ENCODE peak calls at places on chromosomes 7 and 10, in nine cellular contexts. One of them, this sample, is unnamed. For H3K27me3, the result is how much of the 10 kb centered on the place peaks cover.

GRCh38 chr7:30430300-30430699 is 48.3 kb downstream of the NOD1 start:
- DNase-seq in CD4-positive, alpha-beta T cell: no peak
- DNase-seq in fibroblast of lung: no peak
- DNase-seq in body of pancreas: peak
- DNase-seq in ovary: no peak
- DNase-seq in right atrium auricular region: no peak
- DNase-seq in transverse colon: peak
- DNase-seq in H1: no peak
- DNase-seq in breast epithelium: peak
- DNase-seq in this sample: no peak

GRCh38 chr10:101467286-101467770 is 113.4 kb downstream of the BTRC start:
- DNase-seq in CD4-positive, alpha-beta T cell: no peak
- DNase-seq in fibroblast of lung: peak
- DNase-seq in body of pancreas: peak
- DNase-seq in ovary: peak
- DNase-seq in right atrium auricular region: no peak
- DNase-seq in transverse colon: no peak
- DNase-seq in H1: no peak
- DNase-seq in breast epithelium: peak
- DNase-seq in this sample: peak

GRCh38 chr7:34748244-34749039 is 90.4 kb downstream of the NPSR1 start:
- DNase-seq in CD4-positive, alpha-beta T cell: no peak
- DNase-seq in fibroblast of lung: peak
- DNase-seq in body of pancreas: peak
- DNase-seq in ovary: peak
- DNase-seq in right atrium auricular region: peak
- DNase-seq in transverse colon: peak
- DNase-seq in H1: no peak
- DNase-seq in breast epithelium: peak
- DNase-seq in this sample: no peak

GRCh38 chr7:18974803-18975202 is 142.6 kb downstream of the TWIST1 start:
- DNase-seq in CD4-positive, alpha-beta T cell: no peak
- DNase-seq in fibroblast of lung: no peak
- DNase-seq in body of pancreas: no peak
- DNase-seq in ovary: no peak
- DNase-seq in right atrium auricular region: no peak
- DNase-seq in transverse colon: no peak
- DNase-seq in H1: no peak
- DNase-seq in breast epithelium: no peak
- DNase-seq in this sample: peak

GRCh38 chr7:79730971-79731370 is 277.5 kb upstream of the MAGI2 start:
- DNase-seq in CD4-positive, alpha-beta T cell: no peak
- DNase-seq in fibroblast of lung: no peak
- DNase-seq in body of pancreas: no peak
- DNase-seq in ovary: no peak
- DNase-seq in right atrium auricular region: no peak
- DNase-seq in transverse colon: no peak
- DNase-seq in H1: no peak
- DNase-seq in breast epithelium: no peak
- DNase-seq in this sample: no peak

GRCh38 chr10:113527181-113527580 is 25.7 kb upstream of the HABP2 start:
- DNase-seq in CD4-positive, alpha-beta T cell: no peak
- DNase-seq in fibroblast of lung: no peak
- DNase-seq in body of pancreas: no peak
- DNase-seq in ovary: no peak
- DNase-seq in right atrium auricular region: no peak
- DNase-seq in transverse colon: no peak
- DNase-seq in H1: no peak
- DNase-seq in breast epithelium: no peak
- DNase-seq in this sample: no peak

GRCh38 chr7:100247152-100247757 is 27.5 kb downstream of the PVRIG start:
- DNase-seq in CD4-positive, alpha-beta T cell: no peak
- DNase-seq in fibroblast of lung: peak
- DNase-seq in body of pancreas: peak
- DNase-seq in ovary: no peak
- DNase-seq in right atrium auricular region: no peak
- DNase-seq in transverse colon: no peak
- DNase-seq in H1: peak
- DNase-seq in breast epithelium: peak
- DNase-seq in this sample: peak

GRCh38 chr7:94190599-94191061 is 186.5 kb upstream of the BET1 start:
- DNase-seq in CD4-positive, alpha-beta T cell: no peak
- DNase-seq in fibroblast of lung: peak
- DNase-seq in body of pancreas: peak
- DNase-seq in ovary: no peak
- DNase-seq in right atrium auricular region: no peak
- DNase-seq in transverse colon: no peak
- DNase-seq in H1: no peak
- DNase-seq in breast epithelium: no peak
- DNase-seq in this sample: peak

GRCh38 chr7:459584-460373 is 59.9 kb downstream of the PDGFA start:
- DNase-seq in CD4-positive, alpha-beta T cell: no peak
- DNase-seq in fibroblast of lung: no peak
- DNase-seq in body of pancreas: no peak
- DNase-seq in ovary: no peak
- DNase-seq in right atrium auricular region: no peak
- DNase-seq in transverse colon: no peak
- DNase-seq in H1: no peak
- DNase-seq in breast epithelium: no peak
- DNase-seq in this sample: no peak

GRCh38 chr7:135100856-135101255 is 47.0 kb upstream of the TMEM140 start:
- DNase-seq in CD4-positive, alpha-beta T cell: no peak
- DNase-seq in fibroblast of lung: peak
- DNase-seq in body of pancreas: no peak
- DNase-seq in ovary: no peak
- DNase-seq in right atrium auricular region: no peak
- DNase-seq in transverse colon: no peak
- DNase-seq in H1: no peak
- DNase-seq in breast epithelium: no peak
- DNase-seq in this sample: no peak

GRCh38 chr7:142337406-142338001 is 79.6 kb upstream of the PRSS58 start:
- DNase-seq in CD4-positive, alpha-beta T cell: no peak
- DNase-seq in fibroblast of lung: no peak
- DNase-seq in body of pancreas: no peak
- DNase-seq in ovary: no peak
- DNase-seq in right atrium auricular region: no peak
- DNase-seq in transverse colon: no peak
- DNase-seq in H1: no peak
- DNase-seq in breast epithelium: no peak
- DNase-seq in this sample: no peak

GRCh38 chr10:86960003-86960862 is 1.8 kb downstream of the SNCG start:
- DNase-seq in CD4-positive, alpha-beta T cell: no peak
- DNase-seq in fibroblast of lung: peak
- DNase-seq in body of pancreas: peak
- DNase-seq in ovary: peak
- DNase-seq in right atrium auricular region: no peak
- DNase-seq in transverse colon: peak
- DNase-seq in H1: no peak
- DNase-seq in breast epithelium: no peak
- DNase-seq in this sample: no peak

GRCh38 chr7:151891753-151892152 is 14.8 kb upstream of the PRKAG2 start:
- DNase-seq in CD4-positive, alpha-beta T cell: no peak
- DNase-seq in fibroblast of lung: no peak
- DNase-seq in body of pancreas: no peak
- DNase-seq in ovary: no peak
- DNase-seq in right atrium auricular region: no peak
- DNase-seq in transverse colon: no peak
- DNase-seq in H1: no peak
- DNase-seq in breast epithelium: no peak
- DNase-seq in this sample: no peak

GRCh38 chr10:121455377-121455776 is 142.9 kb downstream of the FGFR2 start:
- DNase-seq in CD4-positive, alpha-beta T cell: no peak
- DNase-seq in fibroblast of lung: no peak
- DNase-seq in body of pancreas: no peak
- DNase-seq in ovary: no peak
- DNase-seq in right atrium auricular region: no peak
- DNase-seq in transverse colon: no peak
- DNase-seq in H1: no peak
- DNase-seq in breast epithelium: no peak
- DNase-seq in this sample: no peak

GRCh38 chr10:77949167-77949566 is 22.6 kb upstream of the DLG5 start:
- DNase-seq in CD4-positive, alpha-beta T cell: no peak
- DNase-seq in fibroblast of lung: peak
- DNase-seq in body of pancreas: no peak
- DNase-seq in ovary: no peak
- DNase-seq in right atrium auricular region: no peak
- DNase-seq in transverse colon: no peak
- DNase-seq in H1: peak
- DNase-seq in breast epithelium: peak
- DNase-seq in this sample: no peak

GRCh38 chr7:91007371-91007770 is 256.9 kb upstream of the FZD1 start:
- DNase-seq in CD4-positive, alpha-beta T cell: no peak
- DNase-seq in fibroblast of lung: no peak
- DNase-seq in body of pancreas: no peak
- DNase-seq in ovary: no peak
- DNase-seq in right atrium auricular region: no peak
- DNase-seq in transverse colon: no peak
- DNase-seq in H1: no peak
- DNase-seq in breast epithelium: no peak
- DNase-seq in this sample: no peak

GRCh38 chr10:68221196-68221595 is 10.7 kb downstream of the ATOH7 start:
- DNase-seq in CD4-positive, alpha-beta T cell: no peak
- DNase-seq in fibroblast of lung: peak
- DNase-seq in body of pancreas: no peak
- DNase-seq in ovary: no peak
- DNase-seq in right atrium auricular region: no peak
- DNase-seq in transverse colon: no peak
- DNase-seq in H1: no peak
- DNase-seq in breast epithelium: no peak
- DNase-seq in this sample: no peak

GRCh38 chr10:5199398-5199797 is 2.8 kb downstream of the AKR1C4 start:
- DNase-seq in CD4-positive, alpha-beta T cell: no peak
- DNase-seq in fibroblast of lung: no peak
- DNase-seq in body of pancreas: no peak
- DNase-seq in ovary: no peak
- DNase-seq in right atrium auricular region: no peak
- DNase-seq in transverse colon: no peak
- DNase-seq in H1: no peak
- DNase-seq in breast epithelium: no peak
- DNase-seq in this sample: no peak

GRCh38 chr7:112452102-112452888 is 2.0 kb downstream of the IFRD1 start:
- DNase-seq in CD4-positive, alpha-beta T cell: no peak
- DNase-seq in fibroblast of lung: peak
- DNase-seq in body of pancreas: peak
- DNase-seq in ovary: peak
- DNase-seq in right atrium auricular region: peak
- DNase-seq in transverse colon: peak
- DNase-seq in H1: no peak
- DNase-seq in breast epithelium: peak
- DNase-seq in this sample: no peak

DNA sequence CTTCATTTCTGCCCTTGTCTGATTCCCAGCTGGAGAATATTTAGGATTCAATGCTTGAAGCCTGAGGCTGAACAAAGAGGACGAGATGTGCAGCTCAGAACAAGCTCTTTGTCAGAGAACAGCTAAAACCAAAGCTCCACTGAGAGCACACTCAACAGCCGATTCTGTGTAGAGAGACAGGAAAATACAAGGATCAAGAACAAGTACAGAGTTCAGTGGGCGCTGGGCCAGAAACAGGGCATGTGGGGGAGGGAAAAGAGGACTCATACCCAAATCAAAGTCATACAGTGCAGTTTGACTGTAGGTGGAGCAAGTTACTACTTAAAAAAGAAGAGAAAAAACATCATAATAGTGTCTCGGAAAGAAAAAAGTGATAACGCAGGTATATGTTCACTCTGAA is at the start of gene AGMO:
- DNase-seq in CD4-positive, alpha-beta T cell: no peak
- DNase-seq in fibroblast of lung: peak
- DNase-seq in body of pancreas: peak
- DNase-seq in ovary: peak
- DNase-seq in right atrium auricular region: peak
- DNase-seq in transverse colon: peak
- DNase-seq in H1: no peak
- DNase-seq in breast epithelium: no peak
- DNase-seq in this sample: no peak
- H3K27ac ChIP-seq in CD4-positive, alpha-beta T cell: no peak
- H3K27ac ChIP-seq in fibroblast of lung: no peak
- H3K27ac ChIP-seq in body of pancreas: peak
- H3K27ac ChIP-seq in ovary: no peak
- H3K27ac ChIP-seq in right atrium auricular region: peak
- H3K27ac ChIP-seq in transverse colon: peak
- H3K27ac ChIP-seq in H1: no peak
- H3K27ac ChIP-seq in breast epithelium: peak
- H3K27ac ChIP-seq in this sample: no peak

GRCh38 chr10:132463333-132464255 is 66.6 kb downstream of the PWWP2B start:
- DNase-seq in CD4-positive, alpha-beta T cell: no peak
- DNase-seq in fibroblast of lung: peak
- DNase-seq in body of pancreas: no peak
- DNase-seq in ovary: no peak
- DNase-seq in right atrium auricular region: no peak
- DNase-seq in transverse colon: no peak
- DNase-seq in H1: no peak
- DNase-seq in breast epithelium: no peak
- DNase-seq in this sample: no peak
- TF ChIP-seq CTCF in CD4-positive, alpha-beta T cell: no peak
- TF ChIP-seq CTCF in fibroblast of lung: peak
- TF ChIP-seq CTCF in body of pancreas: no peak
- TF ChIP-seq CTCF in ovary: peak
- TF ChIP-seq CTCF in right atrium auricular region: no peak
- TF ChIP-seq CTCF in transverse colon: no peak
- TF ChIP-seq CTCF in H1: peak
- TF ChIP-seq CTCF in breast epithelium: no peak
- TF ChIP-seq CTCF in this sample: peak

DNA sequence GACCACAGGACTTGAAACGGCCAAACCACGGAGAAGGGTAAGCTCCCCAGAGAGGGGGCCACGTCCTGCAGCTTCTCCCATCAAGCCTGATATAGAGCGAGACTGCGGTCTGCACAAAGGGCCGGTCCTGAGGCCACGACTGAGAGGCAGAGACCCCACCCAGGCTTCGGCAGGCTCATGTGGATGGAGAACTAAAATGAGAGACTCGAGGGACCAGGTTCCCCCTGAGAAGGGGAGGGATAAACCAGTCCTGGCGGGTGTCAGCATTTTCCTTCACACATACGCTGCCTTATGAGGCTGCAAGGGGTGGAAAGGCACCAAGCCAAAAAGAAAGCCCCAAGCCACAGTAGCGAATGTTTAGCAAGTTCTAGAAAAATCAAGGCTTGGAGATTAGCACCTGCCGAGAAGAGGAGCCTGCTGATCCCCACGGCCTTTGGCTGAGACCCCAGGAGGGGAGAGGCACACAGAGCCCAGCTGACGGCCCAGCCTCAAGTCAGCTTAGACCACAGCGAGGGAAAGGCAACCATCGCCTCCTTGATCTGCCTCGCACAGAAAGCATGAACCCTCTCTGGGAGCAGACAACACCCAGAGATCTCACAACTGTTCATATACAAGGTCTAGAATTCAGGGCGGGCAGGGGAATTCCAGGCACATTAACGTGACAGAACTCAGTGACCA is 92.6 kb upstream of the RNF32 start:
- DNase-seq in CD4-positive, alpha-beta T cell: no peak
- DNase-seq in fibroblast of lung: no peak
- DNase-seq in body of pancreas: no peak
- DNase-seq in ovary: no peak
- DNase-seq in right atrium auricular region: no peak
- DNase-seq in transverse colon: no peak
- DNase-seq in H1: no peak
- DNase-seq in breast epithelium: no peak
- DNase-seq in this sample: no peak
- H3K27me3 ChIP-seq in CD4-positive, alpha-beta T cell: under half
- H3K27me3 ChIP-seq in fibroblast of lung: under half
- H3K27me3 ChIP-seq in body of pancreas: under half
- H3K27me3 ChIP-seq in ovary: under half
- H3K27me3 ChIP-seq in right atrium auricular region: under half
- H3K27me3 ChIP-seq in transverse colon: under half
- H3K27me3 ChIP-seq in H1: under half
- H3K27me3 ChIP-seq in breast epithelium: under half
- H3K27me3 ChIP-seq in this sample: under half

GRCh38 chr7:46763348-46763747 is 818.6 kb downstream of the TNS3 start:
- DNase-seq in CD4-positive, alpha-beta T cell: no peak
- DNase-seq in fibroblast of lung: no peak
- DNase-seq in body of pancreas: no peak
- DNase-seq in ovary: no peak
- DNase-seq in right atrium auricular region: no peak
- DNase-seq in transverse colon: no peak
- DNase-seq in H1: no peak
- DNase-seq in breast epithelium: no peak
- DNase-seq in this sample: no peak
- H3K27ac ChIP-seq in CD4-positive, alpha-beta T cell: no peak
- H3K27ac ChIP-seq in fibroblast of lung: no peak
- H3K27ac ChIP-seq in body of pancreas: no peak
- H3K27ac ChIP-seq in ovary: no peak
- H3K27ac ChIP-seq in right atrium auricular region: no peak
- H3K27ac ChIP-seq in transverse colon: no peak
- H3K27ac ChIP-seq in H1: no peak
- H3K27ac ChIP-seq in breast epithelium: no peak
- H3K27ac ChIP-seq in this sample: no peak

This sample was measured in AG04450.